ENCODE peak calls at places on chromosomes 5 and 9, in seven cellular contexts. B, J, X, F, M, K and G are unnamed samples. For H3K36me3 and H3K4me1, the result is how much of the 10 kb centered on the place peaks cover.

GRCh38 chr5:102561894-102562760 is 63.3 kb upstream of the SLCO6A1 start:
- DNase-seq in B (peak), J (peak), X (no peak), F (peak), M (no peak), K (no peak), G (no peak)

GRCh38 chr5:179796877-179797608 is 3.3 kb downstream of the LTC4S start:
- DNase-seq in B (no peak), J (no peak), X (peak), F (no peak), M (peak), K (no peak), G (no peak)

GRCh38 chr9:134339183-134339806 is 13.0 kb downstream of the RXRA start:
- DNase-seq in B (no peak), J (no peak), X (peak), F (peak), M (no peak), K (no peak), G (no peak)

GRCh38 chr5:10564838-10565784 is 1.2 kb downstream of the ANKRD33B start:
- DNase-seq in B (no peak), J (peak), X (peak), F (no peak), M (no peak), K (no peak), G (peak)

GRCh38 chr5:150625831-150626746 is 14.4 kb upstream of the SYNPO start:
- DNase-seq in B (no peak), J (peak), X (peak), F (no peak), M (no peak), K (no peak), G (no peak)

GRCh38 chr9:86521936-86522335 is 167.7 kb upstream of the TUT7 start:
- DNase-seq in B (no peak), J (no peak), X (no peak), F (no peak), M (no peak), K (no peak), G (no peak)

GRCh38 chr5:112576298-112576925 is 157.3 kb upstream of the EPB41L4A start:
- DNase-seq in B (no peak), J (no peak), X (no peak), F (no peak), M (no peak), K (no peak), G (no peak)

GRCh38 chr9:130432362-130432761 is 12.4 kb upstream of the ASS1 start:
- DNase-seq in B (no peak), J (no peak), X (no peak), F (no peak), M (no peak), K (no peak), G (no peak)

GRCh38 chr9:121299467-121300282 is 31.7 kb downstream of the GSN start:
- DNase-seq in B (peak), J (no peak), X (peak), F (no peak), M (peak), K (peak), G (peak)

GRCh38 chr9:88218721-88219120 is 80.4 kb upstream of the SPATA31C2 start:
- DNase-seq in B (no peak), J (no peak), X (no peak), F (peak), M (no peak), K (no peak), G (no peak)

GRCh38 chr5:171401167-171401947 is 13.7 kb downstream of the NPM1 start:
- DNase-seq in B (no peak), J (no peak), X (no peak), F (no peak), M (no peak), K (no peak), G (no peak)
- H3K36me3 ChIP-seq in B (under half), J (half or more), X (half or more), F (under half), M (half or more), K (half or more), G (half or more)

DNA sequence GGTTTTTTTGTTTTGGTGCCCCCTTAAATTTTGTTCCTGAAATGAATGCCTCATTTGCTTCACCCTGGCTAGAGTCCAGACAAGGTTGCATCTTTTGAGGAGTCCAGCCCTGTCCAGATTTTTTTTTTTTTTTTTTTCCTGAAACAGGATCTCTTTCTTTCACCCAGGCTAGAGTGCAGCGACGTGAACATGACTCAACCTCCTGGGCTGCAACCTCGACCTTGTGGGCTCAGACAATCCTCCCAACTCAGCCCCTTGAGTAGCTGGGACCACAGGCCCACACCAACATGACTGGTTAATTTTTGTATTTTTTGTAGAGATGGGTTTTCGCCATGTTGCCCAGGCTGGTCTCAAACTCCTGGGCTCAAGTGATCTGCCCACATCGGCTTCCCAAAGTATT is 469.0 kb upstream of the BRINP1 start:
- DNase-seq in B (no peak), J (no peak), X (no peak), F (no peak), M (no peak), K (no peak), G (no peak)
- H3K4me1 ChIP-seq in B (under half), J (under half), X (under half), F (under half), M (under half), K (under half), G (under half)

GRCh38 chr5:147234825-147235635 is at the start of gene STK32A:
- DNase-seq in B (peak), J (no peak), X (peak), F (no peak), M (peak), K (peak), G (no peak)

DNA sequence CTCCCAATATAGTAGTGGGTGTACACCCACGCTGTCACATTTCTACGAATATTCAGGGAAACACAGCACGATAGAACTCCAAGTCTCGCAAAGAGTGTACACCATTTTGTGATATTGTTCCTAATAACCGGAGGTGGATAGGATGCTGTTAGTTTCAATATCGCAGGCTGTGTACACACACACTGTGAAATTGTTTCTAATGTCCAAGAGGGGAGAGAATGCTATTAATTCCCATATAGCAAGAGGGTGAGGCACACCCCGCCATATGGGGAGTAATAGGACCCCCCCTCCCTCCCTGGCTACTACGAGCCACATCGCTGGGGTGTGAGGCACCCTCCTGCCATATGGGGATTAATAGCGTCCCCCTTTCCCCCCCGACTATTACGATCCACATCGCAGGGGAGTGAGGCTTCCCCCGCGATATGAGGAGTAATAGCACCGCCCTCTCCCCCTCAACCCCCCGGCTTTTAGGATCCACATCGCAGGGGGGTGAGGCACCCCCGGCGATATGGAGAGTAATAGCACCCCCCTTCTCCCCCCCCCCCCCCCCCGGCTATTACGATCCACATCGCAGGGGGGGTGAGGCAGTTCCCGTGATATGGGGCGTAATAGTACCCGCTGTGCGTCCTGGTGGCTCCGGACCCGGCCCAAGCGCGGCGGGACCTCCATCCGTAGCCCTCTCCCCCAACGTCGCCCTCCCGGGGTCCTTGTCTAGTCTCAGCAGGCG is 565 bp upstream of the STK32A start:
- DNase-seq in B (peak), J (no peak), X (no peak), F (no peak), M (peak), K (peak), G (no peak)
- H3K27ac ChIP-seq in B (peak), J (no peak), X (peak), F (no peak), M (peak), K (peak), G (no peak)

GRCh38 chr5:32228816-32229215 is 54.7 kb upstream of the GOLPH3 start:
- DNase-seq in B (no peak), J (no peak), X (no peak), F (no peak), M (no peak), K (no peak), G (no peak)
- H3K36me3 ChIP-seq in B (under half), J (half or more), X (under half), F (under half), M (under half), K (under half), G (under half)

GRCh38 chr5:88833371-88834107 is 49.4 kb downstream of the MEF2C start:
- DNase-seq in B (peak), J (peak), X (peak), F (peak), M (peak), K (peak), G (peak)
- H3K4me1 ChIP-seq in B (under half), J (under half), X (under half), F (under half), M (under half), K (under half), G (under half)

DNA sequence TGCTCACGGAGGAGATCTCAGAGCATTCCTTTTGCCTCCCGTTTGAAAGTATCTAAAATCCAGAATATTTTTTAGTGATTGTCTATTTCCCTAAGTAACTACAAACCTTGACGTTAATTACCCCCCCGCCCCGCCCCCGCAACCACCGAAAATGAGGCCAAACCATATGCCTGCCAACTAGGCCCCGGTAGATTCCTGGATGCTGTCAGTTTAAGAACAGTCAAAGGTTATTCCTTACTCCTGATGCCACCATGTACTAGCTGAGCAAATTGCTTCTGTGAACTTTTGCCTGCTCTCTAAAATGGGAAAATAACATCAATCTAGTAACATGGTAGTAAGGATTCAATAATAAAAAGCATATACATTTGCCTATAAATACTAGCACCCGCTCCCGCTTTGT is 244.8 kb downstream of the SAXO1 start:
- DNase-seq in B (no peak), J (no peak), X (no peak), F (no peak), M (no peak), K (no peak), G (no peak)
- H3K27ac ChIP-seq in B (no peak), J (no peak), X (no peak), F (no peak), M (peak), K (peak), G (no peak)

DNA sequence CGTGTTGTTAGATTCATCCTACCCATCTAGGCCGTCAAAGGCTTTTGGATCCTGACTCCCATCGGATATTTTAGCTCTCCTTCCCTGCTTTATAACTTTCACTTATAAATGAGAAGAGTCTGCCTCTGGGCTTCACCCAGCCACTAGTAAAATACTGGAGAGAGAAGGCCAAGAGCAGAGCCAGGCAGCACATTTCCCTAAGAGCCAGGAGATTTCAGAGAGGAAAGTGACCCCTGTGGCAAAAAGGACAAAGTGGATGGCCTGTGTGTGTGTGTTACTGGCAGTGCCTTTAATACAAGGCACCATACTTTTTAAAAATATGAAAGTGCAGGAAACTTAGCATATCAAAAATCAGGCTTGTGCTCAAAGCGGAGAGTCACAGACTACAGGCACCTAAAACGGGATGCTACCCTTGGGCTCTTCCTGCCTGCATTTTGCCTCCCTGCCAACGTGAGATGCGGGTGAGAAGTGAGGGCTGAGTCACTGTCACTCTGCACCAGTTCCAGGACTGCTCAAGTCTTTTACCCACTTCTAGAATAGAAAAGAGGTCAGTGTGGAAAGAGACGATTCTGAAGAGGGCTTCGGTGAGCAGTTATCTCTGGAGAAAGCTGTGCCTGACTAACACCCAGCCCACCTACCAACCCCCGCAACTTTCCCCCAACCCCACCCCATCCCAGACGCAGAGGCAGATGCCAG is 15.9 kb downstream of the NFIL3 start:
- DNase-seq in B (no peak), J (no peak), X (no peak), F (no peak), M (no peak), K (no peak), G (no peak)
- H3K36me3 ChIP-seq in B (under half), J (under half), X (under half), F (under half), M (under half), K (under half), G (under half)

GRCh38 chr5:140111859-140112551 is 1.9 kb upstream of the PURA start:
- DNase-seq in B (no peak), J (peak), X (no peak), F (no peak), M (no peak), K (no peak), G (no peak)

GRCh38 chr5:140112685-140113179 is 1.2 kb upstream of the PURA start:
- DNase-seq in B (no peak), J (no peak), X (no peak), F (peak), M (no peak), K (no peak), G (no peak)

GRCh38 chr5:140113699-140114263 is at the start of gene PURA:
- DNase-seq in B (peak), J (peak), X (peak), F (peak), M (peak), K (peak), G (peak)

GRCh38 chr5:140114341-140115185 is 654 bp downstream of the PURA start:
- DNase-seq in B (peak), J (peak), X (peak), F (peak), M (peak), K (peak), G (peak)

DNA sequence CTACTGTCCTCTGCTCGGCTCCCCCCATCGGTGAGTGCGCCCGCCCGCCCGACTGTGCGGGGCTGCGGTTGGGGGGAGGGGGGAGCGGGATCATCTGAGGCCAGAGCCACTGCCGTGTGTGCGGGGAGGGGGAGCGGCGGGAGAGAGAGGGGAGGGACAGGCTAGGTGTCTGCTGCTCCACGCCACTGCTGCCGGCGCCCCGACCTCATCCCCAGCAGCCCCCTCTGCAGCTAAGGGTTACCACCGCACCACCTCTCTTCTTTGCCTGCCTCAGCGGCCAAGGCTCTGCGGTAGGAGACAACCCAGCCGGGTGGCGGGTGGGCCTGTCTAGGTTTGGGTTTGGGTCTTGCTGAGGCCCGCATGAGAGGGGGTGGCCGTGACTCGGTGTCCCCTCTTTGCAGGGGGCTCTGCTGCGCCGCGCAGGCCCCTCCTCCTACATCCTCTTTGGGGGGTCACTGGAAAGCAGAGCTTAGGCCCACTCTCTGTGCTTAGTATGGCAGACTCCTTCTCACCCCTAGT is 670 bp upstream of the PURA start:
- DNase-seq in B (peak), J (peak), X (peak), F (no peak), M (peak), K (no peak), G (no peak)
- H3K4me1 ChIP-seq in B (under half), J (half or more), X (half or more), F (under half), M (half or more), K (under half), G (half or more)

DNA sequence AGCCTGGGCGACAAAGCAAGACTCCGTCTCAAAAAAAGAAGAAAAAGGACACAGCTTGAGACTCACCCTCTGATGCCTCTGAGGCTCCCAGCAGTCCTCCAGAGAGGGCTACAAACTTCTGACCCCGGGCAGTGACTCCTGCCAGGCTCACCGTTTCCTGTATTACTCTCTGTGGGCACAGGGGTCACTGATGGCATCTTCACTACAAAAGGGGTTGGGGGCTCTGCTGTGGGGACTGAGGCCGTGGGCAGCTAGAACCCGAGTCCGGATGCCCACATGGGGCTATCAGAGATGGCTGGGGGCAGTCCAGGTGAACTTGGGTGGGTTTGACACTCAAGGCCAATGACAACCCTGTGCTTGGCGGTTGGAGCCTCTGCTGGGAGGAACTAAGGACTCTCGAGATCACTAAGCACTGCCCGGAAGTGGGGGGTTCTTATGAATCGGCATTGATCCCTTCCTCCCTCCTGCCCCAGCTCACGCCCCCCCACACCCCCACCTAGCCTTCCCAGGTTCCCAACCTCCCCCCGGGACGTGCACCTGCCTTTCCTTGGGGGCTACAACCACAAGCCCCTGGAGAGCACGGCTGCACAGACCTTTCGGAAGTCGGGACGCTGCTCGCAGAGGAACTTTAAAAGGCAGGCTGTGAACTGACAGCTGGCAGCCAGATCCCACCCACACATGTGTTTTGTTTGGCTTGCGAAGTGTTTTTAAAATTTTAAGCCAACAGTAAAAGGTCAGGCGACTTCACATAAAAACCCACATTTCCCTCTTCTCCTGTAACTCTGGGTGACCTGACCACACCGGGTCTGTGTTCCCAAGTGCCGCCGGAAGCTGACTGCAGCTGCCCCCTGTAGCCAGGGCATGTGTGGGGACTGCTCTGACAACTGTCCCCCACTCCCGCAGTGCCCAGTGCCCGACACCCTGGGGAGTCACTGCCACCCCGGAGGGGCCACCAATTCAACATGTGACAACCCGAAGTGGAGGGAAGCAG is 5.0 kb upstream of the RALGDS start:
- DNase-seq in B (no peak), J (no peak), X (no peak), F (peak), M (peak), K (no peak), G (peak)
- H3K27ac ChIP-seq in B (no peak), J (no peak), X (peak), F (no peak), M (peak), K (peak), G (peak)